ENCODE peak calls at places on chromosomes 11 and 22, in nine cellular contexts. C is hypothalamus; O is ureter; R is stimulated activated CD4-positive, alpha-beta T cell treated with anti-CD3 and anti-CD28 coated beads, TNF-alpha, amount 100 ng/mL, for 24 hours; H is activated CD4-positive, alpha-beta T cell treated with anti-CD3 and anti-CD28 coated beads, Interleukin-2, amount 50 U/mL, for 1 hour; P is GM23338; T is nephron progenitor cell; M is iris pigment epithelial cell; U is kidney tubule cell. L is an unnamed sample.

GRCh38 chr11:117828641-117829368 is 4.3 kb upstream of the FXYD2 start:
- DNase-seq in U (peak), C (no peak), H (peak), M (peak), T (no peak), O (peak), P (no peak), R (peak), L (no peak)

GRCh38 chr11:94181943-94182342 is 53.3 kb downstream of the PANX1 start:
- DNase-seq in C (no peak), O (no peak), R (no peak), T (no peak), P (no peak), U (no peak), H (no peak), M (peak), L (no peak)

GRCh38 chr22:33873186-33873585 is 47.1 kb downstream of the LARGE1 start:
- DNase-seq in P (no peak), C (no peak), O (no peak), R (no peak), T (no peak), U (no peak), H (no peak), M (no peak), L (no peak)

GRCh38 chr22:48536691-48537591 is 1290.7 kb downstream of the BRD1 start:
- DNase-seq in T (no peak), C (peak), O (no peak), U (peak), P (no peak), H (no peak), R (no peak), M (no peak), L (peak)

GRCh38 chr11:43918662-43919061 is 23.8 kb upstream of the C11orf96 start:
- DNase-seq in T (no peak), M (no peak), R (no peak), U (no peak), C (no peak), O (no peak), P (no peak), H (no peak), L (no peak)

GRCh38 chr22:33720166-33720878 is 200.0 kb downstream of the LARGE1 start:
- DNase-seq in H (no peak), P (no peak), O (no peak), C (no peak), T (no peak), U (no peak), R (no peak), M (no peak), L (no peak)

GRCh38 chr22:30754971-30755759 is 60.5 kb downstream of the OSBP2 start:
- DNase-seq in M (peak), T (peak), P (peak), O (peak), H (peak), C (peak), U (peak), R (peak), L (no peak)

GRCh38 chr22:42446151-42446550 is 13.9 kb upstream of the NFAM1 start:
- DNase-seq in H (no peak), P (no peak), R (no peak), U (no peak), O (no peak), M (no peak), C (no peak), T (no peak), L (no peak)

GRCh38 chr11:114984611-114985163 is 306.4 kb downstream of the NXPE2 start:
- DNase-seq in R (no peak), O (no peak), M (no peak), T (no peak), U (no peak), P (no peak), H (no peak), C (no peak), L (no peak)

GRCh38 chr11:128481135-128481534 is 106.2 kb downstream of the ETS1 start:
- DNase-seq in C (no peak), R (no peak), P (no peak), H (no peak), T (no peak), U (no peak), O (no peak), M (peak), L (peak)

GRCh38 chr11:72975778-72976520 is 161.7 kb downstream of the ATG16L2 start:
- DNase-seq in M (peak), P (no peak), T (no peak), H (no peak), R (no peak), C (no peak), O (no peak), U (no peak), L (no peak)

GRCh38 chr11:117490019-117490679 is 162.5 kb downstream of the CEP164 start:
- DNase-seq in T (no peak), R (no peak), U (no peak), H (no peak), C (no peak), P (peak), M (no peak), O (no peak), L (no peak)

GRCh38 chr11:96267490-96268010 is 75.4 kb downstream of the MAML2 start:
- DNase-seq in R (peak), O (no peak), H (no peak), M (no peak), U (peak), T (no peak), P (no peak), C (no peak), L (no peak)

GRCh38 chr22:44783091-44783490 is 30.7 kb downstream of the ARHGAP8 start:
- DNase-seq in P (no peak), O (no peak), T (no peak), C (no peak), R (no peak), U (no peak), H (no peak), M (no peak), L (no peak)

GRCh38 chr11:108947654-108948570 is 283.0 kb downstream of the DDX10 start:
- DNase-seq in R (no peak), P (no peak), T (no peak), O (no peak), U (peak), C (no peak), H (no peak), M (peak), L (no peak)

GRCh38 chr11:94557992-94558391 is 9.2 kb upstream of the PIWIL4 start:
- DNase-seq in R (no peak), M (peak), U (no peak), C (no peak), P (no peak), O (no peak), H (no peak), T (no peak), L (no peak)

GRCh38 chr22:30327864-30328345 is 1.2 kb upstream of the TBC1D10A start:
- DNase-seq in U (peak), M (no peak), H (no peak), C (no peak), T (no peak), R (no peak), P (peak), O (no peak), L (no peak)